ENCODE peak calls at places on chromosome 1, in ten cellular contexts. N is Calu3, V is GM20000, O is NB4, G is OCI-LY7, L is foreskin fibroblast, A is A549, X is IMR-90, M is breast epithelium, P is right lobe of liver. B is an unnamed sample.

GRCh38 chr1:234044079-234044478 is 139.6 kb downstream of the SLC35F3 start:
- DNase-seq in L (no peak), O (no peak), M (no peak), X (no peak), A (no peak), N (no peak), P (no peak), V (no peak), G (no peak), B (no peak)

GRCh38 chr1:19315378-19316206 is 3.5 kb downstream of the SLC66A1 start:
- DNase-seq in G (peak), V (peak), P (peak), M (no peak), X (peak), L (peak), O (peak), N (no peak), A (no peak), B (peak)

GRCh38 chr1:58767143-58767542 is 16.7 kb downstream of the JUN start:
- DNase-seq in L (no peak), M (no peak), X (no peak), A (no peak), G (no peak), V (no peak), N (no peak), O (no peak), P (no peak), B (no peak)

GRCh38 chr1:174152424-174152823 is 6.9 kb upstream of the RABGAP1L start:
- DNase-seq in M (no peak), V (no peak), N (no peak), L (no peak), P (no peak), G (no peak), O (no peak), X (no peak), A (no peak), B (no peak)

GRCh38 chr1:168090395-168090794 is 46.3 kb downstream of the GPR161 start:
- DNase-seq in L (no peak), X (no peak), V (no peak), G (no peak), N (no peak), A (no peak), M (no peak), O (no peak), P (no peak), B (no peak)

GRCh38 chr1:168227620-168228019 is 1.8 kb downstream of the SFT2D2 start:
- DNase-seq in P (no peak), L (peak), N (no peak), G (no peak), V (peak), M (no peak), A (no peak), X (no peak), O (no peak), B (no peak)

GRCh38 chr1:9282436-9282955 is 10.2 kb upstream of the SPSB1 start:
- DNase-seq in L (no peak), P (no peak), X (no peak), G (no peak), A (no peak), V (no peak), N (no peak), O (no peak), M (no peak), B (no peak)

GRCh38 chr1:6975991-6976390 is 190.7 kb downstream of the CAMTA1 start:
- DNase-seq in O (no peak), N (no peak), L (no peak), G (no peak), X (no peak), P (no peak), M (no peak), V (no peak), A (no peak), B (no peak)

GRCh38 chr1:41367102-41367537 is 5.9 kb downstream of the FOXO6 start:
- DNase-seq in N (no peak), P (no peak), M (no peak), G (no peak), V (no peak), L (no peak), O (no peak), A (no peak), X (no peak), B (no peak)
- TF ChIP-seq CTCF in N (no peak), P (no peak), M (no peak), G (no peak), V (no peak), L (no peak), O (no peak), A (no peak), X (no peak), B (no peak)

GRCh38 chr1:231335663-231336602 is 1.7 kb downstream of the EXOC8 start:
- DNase-seq in M (no peak), L (no peak), O (peak), V (no peak), A (no peak), X (no peak), P (no peak), N (peak), G (peak), B (no peak)
- TF ChIP-seq CTCF in M (no peak), L (no peak), O (no peak), V (no peak), A (no peak), X (no peak), P (no peak), N (no peak), G (no peak), B (no peak)

DNA sequence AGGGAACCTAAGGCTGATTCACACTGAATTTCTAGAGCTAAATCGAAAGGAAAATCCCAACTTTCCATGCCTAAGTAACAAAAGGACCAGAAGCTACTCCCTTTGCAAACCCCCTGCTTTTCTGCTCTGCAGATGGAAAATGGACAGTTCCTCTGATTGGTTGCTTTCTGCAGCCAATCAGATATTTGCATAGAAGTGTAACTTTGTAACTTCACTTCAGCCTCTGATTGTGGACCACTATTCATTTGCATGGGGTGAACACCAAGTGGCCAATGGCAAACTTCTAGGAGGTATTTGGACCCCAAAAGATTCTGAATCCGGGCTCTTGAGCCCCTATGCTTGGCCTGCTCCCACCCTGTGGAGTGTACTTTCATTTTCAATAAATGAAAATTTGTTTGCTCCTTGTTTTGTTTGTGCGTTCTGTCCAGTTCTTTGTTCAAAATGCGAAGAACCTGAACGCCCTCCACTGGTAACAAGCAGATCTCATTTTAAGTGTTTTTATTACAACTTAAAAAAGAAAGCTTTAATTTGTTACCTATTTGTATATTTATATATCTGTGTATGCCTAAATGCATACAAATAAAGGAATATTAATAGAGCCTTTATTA is 6.4 kb upstream of the GSTM4 start:
- DNase-seq in V (no peak), P (peak), N (no peak), L (no peak), O (peak), X (peak), G (no peak), M (no peak), A (peak), B (no peak)
- TF ChIP-seq CTCF in V (no peak), P (peak), N (no peak), L (peak), O (peak), X (peak), G (peak), M (peak), A (peak), B (peak)

DNA sequence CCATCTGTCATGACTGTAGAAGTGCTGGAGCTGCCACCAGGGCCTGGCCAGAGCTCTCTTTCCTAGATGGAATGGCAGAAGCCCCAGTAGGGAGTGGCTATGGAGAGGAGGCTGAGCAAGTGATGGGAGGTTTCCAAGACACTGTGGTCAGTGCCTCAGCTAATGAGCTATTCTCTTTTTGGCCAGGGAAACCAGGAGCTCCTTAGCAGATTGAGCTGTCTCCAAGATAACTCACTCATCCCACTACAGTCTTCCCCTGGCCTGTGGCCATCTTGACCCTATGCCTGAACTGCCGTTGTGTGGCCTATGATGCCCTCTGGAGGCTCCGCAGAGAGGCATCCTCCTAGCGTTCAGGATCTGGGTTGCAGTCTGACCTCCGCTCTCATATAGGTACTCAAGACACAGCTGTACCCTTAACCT is 60.5 kb downstream of the ERI3 start:
- DNase-seq in G (no peak), A (peak), X (peak), N (no peak), O (no peak), L (peak), P (no peak), V (no peak), M (no peak), B (no peak)
- TF ChIP-seq CTCF in G (peak), A (peak), X (peak), N (no peak), O (peak), L (peak), P (no peak), V (no peak), M (peak), B (peak)

GRCh38 chr1:237851209-237851845 is 39.4 kb downstream of the ZP4 start:
- DNase-seq in O (peak), A (peak), N (peak), P (peak), G (peak), V (peak), L (no peak), X (peak), M (no peak), B (no peak)
- TF ChIP-seq CTCF in O (peak), A (peak), N (no peak), P (peak), G (peak), V (peak), L (no peak), X (peak), M (no peak), B (peak)

GRCh38 chr1:18217398-18218043 is 109.9 kb downstream of the IGSF21 start:
- DNase-seq in V (peak), A (peak), O (peak), N (peak), L (no peak), G (peak), X (peak), P (no peak), M (no peak), B (peak)
- TF ChIP-seq CTCF in V (peak), A (peak), O (peak), N (no peak), L (peak), G (peak), X (no peak), P (peak), M (no peak), B (no peak)

GRCh38 chr1:24963099-24963872 is 33.2 kb upstream of the RUNX3 start:
- DNase-seq in L (no peak), V (peak), N (no peak), X (no peak), P (no peak), O (peak), M (no peak), A (no peak), G (peak), B (no peak)
- TF ChIP-seq CTCF in L (no peak), V (peak), N (no peak), X (no peak), P (no peak), O (no peak), M (no peak), A (no peak), G (peak), B (no peak)

GRCh38 chr1:40783001-40783905 is at the start of gene KCNQ4:
- DNase-seq in V (peak), A (no peak), L (no peak), M (peak), G (no peak), P (peak), O (peak), X (no peak), N (peak), B (peak)
- TF ChIP-seq CTCF in V (no peak), A (no peak), L (no peak), M (no peak), G (no peak), P (no peak), O (no peak), X (no peak), N (no peak), B (no peak)

DNA sequence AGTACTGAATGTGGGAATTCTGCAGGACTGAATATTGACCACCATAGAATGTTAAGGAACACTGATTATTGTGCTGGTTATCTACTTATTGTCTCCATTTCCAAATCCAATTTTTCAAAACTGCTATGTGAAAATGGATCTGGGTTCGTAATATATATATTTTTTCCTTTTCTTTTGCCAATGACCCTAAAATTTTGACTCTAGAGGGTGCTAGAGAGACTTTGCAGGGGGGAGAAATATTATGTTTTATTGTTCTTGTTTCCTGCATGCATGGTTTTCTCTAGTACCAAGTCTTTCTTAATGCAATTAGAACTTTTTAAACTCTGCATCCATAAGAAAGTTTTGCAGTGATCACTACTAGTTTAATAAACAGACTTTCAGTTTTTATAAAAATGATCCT is 1256.9 kb downstream of the BRINP3 start:
- DNase-seq in V (no peak), L (no peak), M (no peak), O (peak), A (no peak), G (no peak), P (no peak), X (no peak), N (no peak), B (no peak)
- TF ChIP-seq CTCF in V (no peak), L (no peak), M (no peak), O (peak), A (peak), G (peak), P (peak), X (peak), N (peak), B (no peak)